ENCODE peak calls at places on chromosomes 5 and 9, in six cellular contexts. One of them, this sample, is unnamed. For H3K36me3, the result is how much of the 10 kb centered on the place peaks cover.

GRCh38 chr5:87136096-87136495 is 131.6 kb upstream of the RASA1 start:
- DNase-seq in stomach: no peak
- DNase-seq in sigmoid colon: no peak
- DNase-seq in MM.1S: no peak
- DNase-seq in upper lobe of left lung: no peak
- DNase-seq in suprapubic skin: no peak
- DNase-seq in this sample: no peak

GRCh38 chr9:116285320-116285719 is 131.7 kb downstream of the PAPPA start:
- DNase-seq in stomach: no peak
- DNase-seq in sigmoid colon: no peak
- DNase-seq in MM.1S: no peak
- DNase-seq in upper lobe of left lung: no peak
- DNase-seq in suprapubic skin: no peak
- DNase-seq in this sample: no peak

GRCh38 chr9:88534456-88535225 is at the start of gene NXNL2:
- DNase-seq in stomach: peak
- DNase-seq in sigmoid colon: peak
- DNase-seq in MM.1S: no peak
- DNase-seq in upper lobe of left lung: peak
- DNase-seq in suprapubic skin: peak
- DNase-seq in this sample: peak

GRCh38 chr9:90821697-90822096 is 20.1 kb downstream of the SYK start:
- DNase-seq in stomach: no peak
- DNase-seq in sigmoid colon: no peak
- DNase-seq in MM.1S: no peak
- DNase-seq in upper lobe of left lung: no peak
- DNase-seq in suprapubic skin: no peak
- DNase-seq in this sample: peak

GRCh38 chr9:83582026-83582425 is 40.9 kb upstream of the IDNK start:
- DNase-seq in stomach: no peak
- DNase-seq in sigmoid colon: no peak
- DNase-seq in MM.1S: no peak
- DNase-seq in upper lobe of left lung: no peak
- DNase-seq in suprapubic skin: no peak
- DNase-seq in this sample: peak

GRCh38 chr5:141003791-141004601 is 37.7 kb downstream of the PCDHAC2 start:
- DNase-seq in stomach: peak
- DNase-seq in sigmoid colon: no peak
- DNase-seq in MM.1S: no peak
- DNase-seq in upper lobe of left lung: peak
- DNase-seq in suprapubic skin: no peak
- DNase-seq in this sample: no peak

GRCh38 chr5:111537153-111538024 is 25.1 kb upstream of the STARD4 start:
- DNase-seq in stomach: no peak
- DNase-seq in sigmoid colon: no peak
- DNase-seq in MM.1S: no peak
- DNase-seq in upper lobe of left lung: no peak
- DNase-seq in suprapubic skin: no peak
- DNase-seq in this sample: no peak

GRCh38 chr5:118533923-118534322 is 454.4 kb downstream of the DTWD2 start:
- DNase-seq in stomach: no peak
- DNase-seq in sigmoid colon: no peak
- DNase-seq in MM.1S: no peak
- DNase-seq in upper lobe of left lung: no peak
- DNase-seq in suprapubic skin: no peak
- DNase-seq in this sample: no peak

GRCh38 chr5:54243483-54244080 is 66.8 kb downstream of the ARL15 start:
- DNase-seq in stomach: no peak
- DNase-seq in sigmoid colon: no peak
- DNase-seq in MM.1S: peak
- DNase-seq in upper lobe of left lung: no peak
- DNase-seq in suprapubic skin: no peak
- DNase-seq in this sample: peak

GRCh38 chr5:132323202-132323601 is 29.0 kb downstream of the SLC22A4 start:
- DNase-seq in stomach: no peak
- DNase-seq in sigmoid colon: no peak
- DNase-seq in MM.1S: no peak
- DNase-seq in upper lobe of left lung: no peak
- DNase-seq in suprapubic skin: no peak
- DNase-seq in this sample: no peak

GRCh38 chr5:90939208-90939607 is 380.6 kb downstream of the ADGRV1 start:
- DNase-seq in stomach: no peak
- DNase-seq in sigmoid colon: no peak
- DNase-seq in MM.1S: no peak
- DNase-seq in upper lobe of left lung: no peak
- DNase-seq in suprapubic skin: no peak
- DNase-seq in this sample: no peak

GRCh38 chr9:32551491-32552049 is 557 bp upstream of the SMIM27 start:
- DNase-seq in stomach: no peak
- DNase-seq in sigmoid colon: peak
- DNase-seq in MM.1S: peak
- DNase-seq in upper lobe of left lung: peak
- DNase-seq in suprapubic skin: no peak
- DNase-seq in this sample: peak

GRCh38 chr5:75720882-75721281 is 3.6 kb upstream of the POC5 start:
- DNase-seq in stomach: no peak
- DNase-seq in sigmoid colon: no peak
- DNase-seq in MM.1S: no peak
- DNase-seq in upper lobe of left lung: peak
- DNase-seq in suprapubic skin: no peak
- DNase-seq in this sample: no peak

GRCh38 chr9:8020161-8020560 is 220.6 kb upstream of the DMAC1 start:
- DNase-seq in stomach: no peak
- DNase-seq in sigmoid colon: no peak
- DNase-seq in MM.1S: no peak
- DNase-seq in upper lobe of left lung: no peak
- DNase-seq in suprapubic skin: no peak
- DNase-seq in this sample: no peak

GRCh38 chr5:112245616-112246015 is 173.5 kb downstream of the EPB41L4A start:
- DNase-seq in stomach: no peak
- DNase-seq in sigmoid colon: no peak
- DNase-seq in MM.1S: no peak
- DNase-seq in upper lobe of left lung: no peak
- DNase-seq in suprapubic skin: no peak
- DNase-seq in this sample: no peak

GRCh38 chr9:87516222-87516930 is 18.7 kb downstream of the DAPK1 start:
- DNase-seq in stomach: peak
- DNase-seq in sigmoid colon: peak
- DNase-seq in MM.1S: no peak
- DNase-seq in upper lobe of left lung: peak
- DNase-seq in suprapubic skin: peak
- DNase-seq in this sample: peak

GRCh38 chr5:119071573-119071874 is 637 bp downstream of the DMXL1 start:
- DNase-seq in stomach: no peak
- DNase-seq in sigmoid colon: no peak
- DNase-seq in MM.1S: peak
- DNase-seq in upper lobe of left lung: no peak
- DNase-seq in suprapubic skin: no peak
- DNase-seq in this sample: no peak

GRCh38 chr5:142981475-142981874 is 211.3 kb downstream of the ARHGAP26 start:
- DNase-seq in stomach: no peak
- DNase-seq in sigmoid colon: no peak
- DNase-seq in MM.1S: no peak
- DNase-seq in upper lobe of left lung: no peak
- DNase-seq in suprapubic skin: no peak
- DNase-seq in this sample: no peak

GRCh38 chr9:87076825-87077224 is 129.5 kb upstream of the GAS1 start:
- DNase-seq in stomach: no peak
- DNase-seq in sigmoid colon: no peak
- DNase-seq in MM.1S: no peak
- DNase-seq in upper lobe of left lung: no peak
- DNase-seq in suprapubic skin: no peak
- DNase-seq in this sample: no peak

GRCh38 chr9:98432134-98432533 is 176.7 kb upstream of the TBC1D2 start:
- DNase-seq in stomach: no peak
- DNase-seq in sigmoid colon: no peak
- DNase-seq in MM.1S: no peak
- DNase-seq in upper lobe of left lung: no peak
- DNase-seq in suprapubic skin: no peak
- DNase-seq in this sample: no peak

GRCh38 chr5:90546216-90546837 is 12.3 kb upstream of the ADGRV1 start:
- DNase-seq in stomach: no peak
- DNase-seq in sigmoid colon: no peak
- DNase-seq in MM.1S: no peak
- DNase-seq in upper lobe of left lung: no peak
- DNase-seq in suprapubic skin: no peak
- DNase-seq in this sample: no peak

GRCh38 chr5:334903-335739 is 13.6 kb downstream of the AHRR start:
- DNase-seq in stomach: no peak
- DNase-seq in sigmoid colon: peak
- DNase-seq in MM.1S: no peak
- DNase-seq in upper lobe of left lung: no peak
- DNase-seq in suprapubic skin: no peak
- DNase-seq in this sample: no peak

GRCh38 chr9:72022846-72023245 is 37.6 kb downstream of the C9orf57 start:
- DNase-seq in stomach: no peak
- DNase-seq in sigmoid colon: no peak
- DNase-seq in MM.1S: no peak
- DNase-seq in upper lobe of left lung: peak
- DNase-seq in suprapubic skin: no peak
- DNase-seq in this sample: peak

GRCh38 chr5:65535529-65535987 is 27.4 kb downstream of the CENPK start:
- DNase-seq in stomach: no peak
- DNase-seq in sigmoid colon: no peak
- DNase-seq in MM.1S: no peak
- DNase-seq in upper lobe of left lung: no peak
- DNase-seq in suprapubic skin: no peak
- DNase-seq in this sample: no peak

GRCh38 chr9:134943411-134943810 is 25.7 kb upstream of the FCN1 start:
- DNase-seq in stomach: no peak
- DNase-seq in sigmoid colon: no peak
- DNase-seq in MM.1S: no peak
- DNase-seq in upper lobe of left lung: no peak
- DNase-seq in suprapubic skin: no peak
- DNase-seq in this sample: no peak

GRCh38 chr9:134944351-134944802 is 26.7 kb upstream of the FCN1 start:
- DNase-seq in stomach: no peak
- DNase-seq in sigmoid colon: no peak
- DNase-seq in MM.1S: no peak
- DNase-seq in upper lobe of left lung: no peak
- DNase-seq in suprapubic skin: no peak
- DNase-seq in this sample: no peak

GRCh38 chr9:134945509-134946275 is 28.0 kb upstream of the FCN1 start:
- DNase-seq in stomach: no peak
- DNase-seq in sigmoid colon: no peak
- DNase-seq in MM.1S: no peak
- DNase-seq in upper lobe of left lung: no peak
- DNase-seq in suprapubic skin: no peak
- DNase-seq in this sample: no peak

GRCh38 chr9:134943836-134944235 is 26.1 kb upstream of the FCN1 start:
- DNase-seq in stomach: no peak
- DNase-seq in sigmoid colon: no peak
- DNase-seq in MM.1S: no peak
- DNase-seq in upper lobe of left lung: no peak
- DNase-seq in suprapubic skin: no peak
- DNase-seq in this sample: no peak

DNA sequence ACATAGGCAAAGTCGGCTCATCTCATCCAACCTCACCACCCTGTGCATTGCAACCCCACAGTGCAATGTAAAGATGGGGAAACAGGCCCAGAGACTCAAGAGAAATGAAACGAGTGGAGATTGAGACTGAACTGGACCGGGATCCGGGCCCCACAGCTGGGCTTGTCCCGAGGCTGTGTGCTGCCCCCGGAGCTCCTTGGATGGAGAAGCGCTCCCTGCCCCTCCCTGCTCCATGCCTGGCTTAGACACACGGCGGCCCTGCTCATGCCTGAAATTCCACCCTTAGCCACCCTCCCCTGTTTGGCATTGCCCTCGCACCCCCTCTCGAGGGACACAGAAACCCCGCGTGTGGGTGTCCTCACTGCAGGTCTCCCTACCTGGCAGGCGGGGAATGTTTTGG is 27.2 kb upstream of the FCN1 start:
- DNase-seq in stomach: no peak
- DNase-seq in sigmoid colon: no peak
- DNase-seq in MM.1S: no peak
- DNase-seq in upper lobe of left lung: no peak
- DNase-seq in suprapubic skin: no peak
- DNase-seq in this sample: no peak
- H3K4me3 ChIP-seq in stomach: no peak
- H3K4me3 ChIP-seq in sigmoid colon: no peak
- H3K4me3 ChIP-seq in MM.1S: no peak
- H3K4me3 ChIP-seq in upper lobe of left lung: no peak
- H3K4me3 ChIP-seq in suprapubic skin: no peak
- H3K4me3 ChIP-seq in this sample: no peak

GRCh38 chr5:137696481-137696880 is 39.4 kb downstream of the KLHL3 start:
- DNase-seq in stomach: no peak
- DNase-seq in sigmoid colon: no peak
- DNase-seq in MM.1S: no peak
- DNase-seq in upper lobe of left lung: no peak
- DNase-seq in suprapubic skin: no peak
- DNase-seq in this sample: peak
- H3K27ac ChIP-seq in stomach: no peak
- H3K27ac ChIP-seq in sigmoid colon: no peak
- H3K27ac ChIP-seq in MM.1S: no peak
- H3K27ac ChIP-seq in upper lobe of left lung: peak
- H3K27ac ChIP-seq in suprapubic skin: no peak
- H3K27ac ChIP-seq in this sample: peak

DNA sequence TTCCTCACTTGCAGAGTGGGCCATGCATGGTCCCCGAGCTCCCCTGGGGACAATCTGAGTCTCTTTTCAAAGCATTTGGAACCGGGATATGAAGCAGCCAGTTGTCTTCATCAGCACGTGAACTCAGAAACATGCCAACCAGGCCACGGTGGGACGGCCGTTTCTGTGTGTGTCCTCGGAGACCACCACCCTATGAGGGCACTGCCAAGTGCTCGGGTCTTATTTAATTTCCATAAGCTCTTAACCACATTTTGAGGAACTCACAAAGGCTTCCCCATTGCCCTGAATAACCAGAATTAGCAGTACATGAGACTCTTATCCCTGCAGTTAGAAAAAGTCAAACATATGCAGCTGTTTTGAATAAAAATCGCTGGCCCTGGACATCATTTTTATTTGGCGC is 60.1 kb downstream of the OTULIN start:
- DNase-seq in stomach: no peak
- DNase-seq in sigmoid colon: no peak
- DNase-seq in MM.1S: no peak
- DNase-seq in upper lobe of left lung: peak
- DNase-seq in suprapubic skin: no peak
- DNase-seq in this sample: no peak
- H3K36me3 ChIP-seq in stomach: under half
- H3K36me3 ChIP-seq in sigmoid colon: under half
- H3K36me3 ChIP-seq in MM.1S: under half
- H3K36me3 ChIP-seq in upper lobe of left lung: under half
- H3K36me3 ChIP-seq in suprapubic skin: under half
- H3K36me3 ChIP-seq in this sample: under half

DNA sequence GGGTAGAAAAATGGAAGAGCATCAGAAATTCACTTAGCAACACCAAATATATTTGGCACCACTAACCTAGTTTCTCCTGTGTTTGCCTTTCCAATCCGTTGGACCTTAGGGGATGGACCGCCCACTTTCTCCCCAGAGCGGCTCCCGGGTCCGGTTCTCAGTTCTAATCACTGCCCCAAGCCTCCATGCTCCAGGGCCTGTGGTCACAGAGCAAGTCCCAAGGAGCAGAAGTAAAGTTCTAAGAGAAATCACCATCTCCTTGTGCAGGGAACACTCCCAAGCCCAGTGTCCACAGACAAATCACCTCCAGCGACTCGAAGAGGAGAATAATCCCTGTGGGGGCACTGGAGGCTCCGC is 728 bp upstream of the SLC1A1 start:
- DNase-seq in stomach: peak
- DNase-seq in sigmoid colon: no peak
- DNase-seq in MM.1S: no peak
- DNase-seq in upper lobe of left lung: peak
- DNase-seq in suprapubic skin: no peak
- DNase-seq in this sample: no peak
- H3K4me3 ChIP-seq in stomach: peak
- H3K4me3 ChIP-seq in sigmoid colon: peak
- H3K4me3 ChIP-seq in MM.1S: peak
- H3K4me3 ChIP-seq in upper lobe of left lung: peak
- H3K4me3 ChIP-seq in suprapubic skin: peak
- H3K4me3 ChIP-seq in this sample: peak